ENCODE peak calls at places on chromosomes 16 and 17, in five cellular contexts. G is HepG2, K is upper lobe of left lung, Z is K562, P is GM12878. S is an unnamed sample.

GRCh38 chr16:14011846-14012245 is 59.3 kb upstream of the MRTFB start:
- ATAC-seq in Z (no peak), G (no peak), P (no peak), K (no peak), S (no peak)

GRCh38 chr17:21129023-21129681 is 2.4 kb downstream of the DHRS7B start:
- ATAC-seq in K (no peak), Z (no peak), P (no peak), G (no peak), S (no peak)

GRCh38 chr16:28298511-28298878 is 6.2 kb downstream of the SBK1 start:
- ATAC-seq in G (no peak), K (peak), P (no peak), Z (no peak), S (no peak)

GRCh38 chr16:4496305-4496704 is 20.1 kb downstream of the HMOX2 start:
- ATAC-seq in K (no peak), P (peak), Z (no peak), G (no peak), S (no peak)

GRCh38 chr16:22937169-22937568 is 123.2 kb downstream of the HS3ST2 start:
- ATAC-seq in P (no peak), G (no peak), Z (no peak), K (no peak), S (no peak)

GRCh38 chr16:17343028-17343427 is 127.7 kb downstream of the XYLT1 start:
- ATAC-seq in G (no peak), P (peak), Z (no peak), K (no peak), S (no peak)

GRCh38 chr17:41895617-41896016 is 23.1 kb downstream of the ACLY start:
- ATAC-seq in Z (no peak), P (no peak), K (peak), G (no peak), S (peak)

GRCh38 chr17:61426482-61427304 is 25.5 kb upstream of the TBX4 start:
- ATAC-seq in G (peak), P (no peak), Z (no peak), K (no peak), S (no peak)

GRCh38 chr16:11249233-11250061 is 6.6 kb downstream of the SOCS1 start:
- ATAC-seq in G (peak), K (no peak), P (no peak), Z (no peak), S (no peak)

GRCh38 chr17:61205406-61205805 is 194.2 kb upstream of the TBX2 start:
- ATAC-seq in Z (peak), K (no peak), G (no peak), P (no peak), S (no peak)

GRCh38 chr16:72317378-72317777 is 145.4 kb upstream of the PMFBP1 start:
- ATAC-seq in P (no peak), G (no peak), Z (no peak), K (peak), S (peak)

GRCh38 chr17:44864831-44865230 is 17.1 kb downstream of the HIGD1B start:
- ATAC-seq in G (no peak), P (peak), Z (no peak), K (peak), S (peak)

GRCh38 chr17:46742539-46743270 is 75.8 kb downstream of the WNT3 start:
- ATAC-seq in K (no peak), G (no peak), P (no peak), Z (peak), S (no peak)

GRCh38 chr16:70576431-70577255 is 53.0 kb downstream of the SF3B3 start:
- ATAC-seq in P (peak), K (peak), G (peak), Z (peak), S (no peak)

GRCh38 chr17:76560036-76560876 is 20.4 kb downstream of the PRCD start:
- ATAC-seq in Z (no peak), G (no peak), K (no peak), P (peak), S (no peak)

GRCh38 chr17:76560877-76561221 is 21.0 kb downstream of the PRCD start:
- ATAC-seq in G (no peak), P (peak), Z (no peak), K (no peak), S (no peak)

GRCh38 chr17:76558210-76559095 is 18.6 kb downstream of the PRCD start:
- ATAC-seq in P (peak), G (peak), K (no peak), Z (peak), S (no peak)

GRCh38 chr17:76556759-76557367 is 17.0 kb downstream of the PRCD start:
- ATAC-seq in K (peak), P (peak), G (peak), Z (peak), S (peak)

GRCh38 chr17:76557368-76558209 is 17.7 kb downstream of the PRCD start:
- ATAC-seq in G (peak), P (peak), Z (peak), K (peak), S (peak)
- TF ChIP-seq EP300 in G (peak), P (no peak), Z (no peak), K (no peak), S (no peak)

GRCh38 chr17:16443390-16444257 is 28.3 kb downstream of the TRPV2 start:
- ATAC-seq in Z (peak), K (no peak), G (peak), P (peak), S (no peak)
- TF ChIP-seq POLR2AphosphoS5 in Z (no peak), K (no peak), G (peak), P (peak), S (no peak)

GRCh38 chr17:31094600-31095238 is at the start of gene NF1:
- ATAC-seq in P (peak), G (peak), K (peak), Z (peak), S (peak)
- TF ChIP-seq EP300 in P (no peak), G (no peak), K (no peak), Z (peak), S (no peak)

DNA sequence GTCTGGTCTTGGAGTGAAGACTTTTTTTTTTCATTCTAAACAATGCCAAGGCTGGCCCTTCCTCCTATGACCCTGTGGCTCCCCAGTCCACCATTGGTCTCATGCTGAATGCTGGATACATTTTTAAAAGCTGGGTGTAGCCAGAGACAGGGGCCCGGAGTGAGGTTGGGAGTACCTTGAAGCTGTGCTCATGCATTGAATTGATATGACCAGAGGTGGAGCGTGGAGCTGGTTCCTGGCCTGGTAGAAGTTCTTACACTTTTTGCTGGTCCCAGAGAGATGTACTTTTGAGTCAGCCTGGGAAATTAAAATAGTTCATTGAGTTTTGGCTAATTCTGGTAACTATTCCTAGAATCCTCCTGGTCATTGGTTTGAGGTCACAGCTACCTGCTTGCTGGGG is 83.7 kb downstream of the CMIP start:
- ATAC-seq in K (no peak), Z (peak), G (peak), P (no peak), S (no peak)
- TF ChIP-seq POLR2AphosphoS5 in K (no peak), Z (no peak), G (no peak), P (no peak), S (no peak)

DNA sequence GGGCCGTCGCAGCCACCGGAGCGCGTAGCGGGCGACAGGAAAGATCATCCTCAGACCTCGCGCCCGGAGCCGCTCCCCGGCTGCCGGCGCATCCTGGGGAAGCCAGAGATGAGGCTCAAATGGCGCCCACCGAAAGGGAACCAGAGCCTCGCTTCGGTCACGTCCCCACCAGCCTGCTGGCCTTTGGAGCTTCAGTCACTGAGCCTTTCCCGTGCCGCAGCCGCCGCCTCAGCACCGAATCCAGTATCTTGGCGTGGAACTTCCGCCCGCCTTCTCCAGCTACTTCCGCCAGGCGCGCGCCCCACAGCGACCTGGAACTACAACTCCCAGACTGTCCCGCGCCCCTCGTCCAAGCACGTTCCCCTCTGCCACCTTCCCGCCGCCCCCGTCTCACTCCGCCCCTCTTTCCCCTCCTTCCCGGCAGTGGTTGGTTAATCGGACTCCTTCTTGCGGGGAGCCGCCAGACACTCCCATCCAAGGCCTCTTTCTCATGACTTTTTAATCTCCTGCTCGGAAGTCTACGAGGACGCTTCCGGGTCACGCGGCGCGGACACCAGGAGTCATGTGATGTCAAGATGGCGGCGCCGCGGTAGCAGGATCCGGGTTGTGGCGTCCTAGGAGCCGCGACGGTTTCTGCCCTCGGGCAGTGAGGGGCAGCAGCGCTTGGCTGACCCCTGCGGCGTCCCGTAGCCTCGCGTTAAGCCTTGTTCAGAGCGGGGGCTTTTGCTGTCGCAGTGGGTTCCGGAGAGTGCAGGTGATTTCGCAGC is at the start of the genes SMCR8 and TOP3A:
- ATAC-seq in P (peak), G (peak), K (peak), Z (peak), S (peak)
- TF ChIP-seq EP300 in P (no peak), G (no peak), K (no peak), Z (no peak), S (no peak)

GRCh38 chr17:66675991-66676371 is 158.9 kb upstream of the CACNG5 start:
- ATAC-seq in P (no peak), K (peak), Z (no peak), G (no peak), S (peak)

GRCh38 chr17:66678061-66678460 is 156.9 kb upstream of the CACNG5 start:
- ATAC-seq in Z (no peak), K (no peak), P (no peak), G (no peak), S (no peak)

GRCh38 chr17:66675273-66675990 is 159.5 kb upstream of the CACNG5 start:
- ATAC-seq in P (no peak), G (no peak), K (peak), Z (no peak), S (no peak)

GRCh38 chr17:66677201-66677981 is 157.5 kb upstream of the CACNG5 start:
- ATAC-seq in K (no peak), G (no peak), P (no peak), Z (no peak), S (no peak)

GRCh38 chr17:66676421-66676820 is 158.5 kb upstream of the CACNG5 start:
- ATAC-seq in K (peak), Z (no peak), P (no peak), G (peak), S (no peak)
- TF ChIP-seq POLR2AphosphoS5 in K (peak), Z (no peak), P (no peak), G (no peak), S (no peak)

GRCh38 chr17:992933-993332 is 4.0 kb upstream of the TIMM22 start:
- ATAC-seq in Z (no peak), K (no peak), G (no peak), P (no peak), S (no peak)

GRCh38 chr17:1000597-1001490 is 3.9 kb downstream of the TIMM22 start:
- ATAC-seq in P (no peak), K (no peak), G (no peak), Z (no peak), S (no peak)

GRCh38 chr17:1001640-1002411 is 4.9 kb downstream of the TIMM22 start:
- ATAC-seq in P (no peak), G (no peak), Z (no peak), K (no peak), S (no peak)

GRCh38 chr17:998111-998510 is 1.2 kb downstream of the TIMM22 start:
- ATAC-seq in K (no peak), G (no peak), P (no peak), Z (no peak), S (no peak)

GRCh38 chr17:996554-997344 is at the start of gene TIMM22:
- ATAC-seq in P (peak), G (peak), Z (peak), K (peak), S (peak)
- TF ChIP-seq EP300 in P (peak), G (peak), Z (peak), K (no peak), S (no peak)

GRCh38 chr17:80991645-80992076 is at the start of gene CHMP6:
- ATAC-seq in G (peak), K (peak), P (peak), Z (peak), S (peak)
- TF ChIP-seq POLR2AphosphoS5 in G (peak), K (peak), P (no peak), Z (no peak), S (peak)

DNA sequence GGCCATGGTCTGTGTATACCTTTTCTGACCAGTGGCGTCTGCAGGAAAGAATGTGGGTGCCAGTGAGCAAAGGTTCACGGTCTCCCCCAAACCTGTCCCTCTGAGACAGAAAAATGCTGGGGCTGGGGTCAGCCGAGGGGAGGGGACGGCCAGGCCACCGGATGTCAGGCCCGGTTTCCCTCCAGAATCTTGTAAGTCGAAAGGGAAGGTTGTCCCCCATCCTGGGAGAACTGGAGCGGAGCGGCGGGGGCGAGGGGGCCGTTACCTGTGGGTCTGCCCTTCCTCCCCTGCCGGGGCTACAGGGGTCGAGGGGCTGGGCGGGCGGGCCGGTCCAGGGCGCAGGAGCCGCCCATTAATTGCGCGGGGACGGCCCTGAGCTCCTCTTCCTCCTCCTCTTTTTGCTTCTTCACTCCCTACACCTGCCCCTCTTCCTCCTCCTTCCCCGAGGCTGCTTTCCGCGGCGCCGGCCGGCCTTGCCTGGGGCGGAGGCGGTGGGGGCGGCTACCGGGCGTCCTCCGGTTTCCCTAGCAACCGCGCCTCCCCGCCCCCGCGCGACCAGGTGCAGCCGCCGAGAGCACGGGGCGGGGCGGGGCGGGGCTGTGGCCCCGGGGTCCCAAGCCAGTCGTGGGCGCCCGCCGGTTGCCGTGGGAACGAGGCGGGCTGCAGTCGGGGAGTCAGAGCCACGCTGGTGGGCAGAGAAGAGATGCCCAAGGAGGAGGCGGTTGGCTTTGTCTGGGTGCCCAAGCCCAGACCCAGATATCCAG is at the start of gene MARCHF10:
- ATAC-seq in Z (peak), P (no peak), G (no peak), K (peak), S (no peak)
- TF ChIP-seq EP300 in Z (no peak), P (no peak), G (no peak), K (no peak), S (no peak)

GRCh38 chr16:1998852-1999801 is 9.4 kb downstream of the SYNGR3 start:
- ATAC-seq in K (no peak), G (no peak), Z (no peak), P (no peak), S (no peak)

GRCh38 chr16:1996175-1996574 is 6.4 kb downstream of the SYNGR3 start:
- ATAC-seq in Z (no peak), G (no peak), K (no peak), P (no peak), S (no peak)

GRCh38 chr16:1998360-1998835 is 8.6 kb downstream of the SYNGR3 start:
- ATAC-seq in Z (no peak), P (no peak), K (no peak), G (no peak), S (no peak)

GRCh38 chr16:1999866-2000514 is 9.6 kb downstream of the ZNF598 start:
- ATAC-seq in K (no peak), P (no peak), Z (no peak), G (no peak), S (no peak)

GRCh38 chr16:1997591-1998359 is 8.0 kb downstream of the SYNGR3 start:
- ATAC-seq in P (no peak), G (no peak), Z (no peak), K (peak), S (peak)
- TF ChIP-seq POLR2AphosphoS5 in P (no peak), G (no peak), Z (no peak), K (no peak), S (no peak)